ENCODE peak calls at places on chromosomes 2 and 18, in ten cellular contexts. One of them, this sample, is unnamed.

GRCh38 chr2:134623796-134624195 is 95.0 kb downstream of the TMEM163 start:
- DNase-seq in astrocyte of the spinal cord: no peak
- DNase-seq in AG08396: no peak
- DNase-seq in T-helper 9 cell: no peak
- DNase-seq in heart right ventricle: no peak
- DNase-seq in adrenal gland: no peak
- DNase-seq in A172: no peak
- DNase-seq in AG04449: no peak
- DNase-seq in RPMI7951: peak; percentile 31
- DNase-seq in stomach: no peak
- DNase-seq in this sample: no peak

GRCh38 chr2:26691140-26691539 is 1.4 kb upstream of the KCNK3 start:
- DNase-seq in heart right ventricle: no peak
- DNase-seq in RPMI7951: peak; percentile 30
- DNase-seq in stomach: no peak
- DNase-seq in astrocyte of the spinal cord: no peak
- DNase-seq in A172: no peak
- DNase-seq in AG08396: no peak
- DNase-seq in T-helper 9 cell: no peak
- DNase-seq in AG04449: no peak
- DNase-seq in adrenal gland: no peak
- DNase-seq in this sample: no peak

GRCh38 chr2:25698752-25699151 is 25.4 kb upstream of the DTNB start:
- DNase-seq in T-helper 9 cell: no peak
- DNase-seq in stomach: no peak
- DNase-seq in AG08396: no peak
- DNase-seq in AG04449: no peak
- DNase-seq in astrocyte of the spinal cord: peak; percentile 23
- DNase-seq in heart right ventricle: no peak
- DNase-seq in RPMI7951: no peak
- DNase-seq in adrenal gland: no peak
- DNase-seq in A172: peak; percentile 68
- DNase-seq in this sample: no peak

GRCh38 chr2:23230885-23231284 is 154.1 kb upstream of the KLHL29 start:
- DNase-seq in AG04449: no peak
- DNase-seq in astrocyte of the spinal cord: no peak
- DNase-seq in stomach: no peak
- DNase-seq in AG08396: no peak
- DNase-seq in heart right ventricle: no peak
- DNase-seq in A172: no peak
- DNase-seq in adrenal gland: no peak
- DNase-seq in RPMI7951: no peak
- DNase-seq in T-helper 9 cell: no peak
- DNase-seq in this sample: no peak

GRCh38 chr2:106961328-106961727 is 75.4 kb upstream of the ST6GAL2 start:
- DNase-seq in stomach: no peak
- DNase-seq in adrenal gland: no peak
- DNase-seq in AG04449: no peak
- DNase-seq in T-helper 9 cell: no peak
- DNase-seq in heart right ventricle: no peak
- DNase-seq in AG08396: no peak
- DNase-seq in astrocyte of the spinal cord: no peak
- DNase-seq in A172: no peak
- DNase-seq in RPMI7951: peak; percentile 44
- DNase-seq in this sample: no peak

GRCh38 chr18:28723506-28723905 is 546.6 kb upstream of the CDH2 start:
- DNase-seq in heart right ventricle: no peak
- DNase-seq in RPMI7951: no peak
- DNase-seq in adrenal gland: no peak
- DNase-seq in astrocyte of the spinal cord: no peak
- DNase-seq in AG04449: no peak
- DNase-seq in T-helper 9 cell: no peak
- DNase-seq in stomach: no peak
- DNase-seq in A172: no peak
- DNase-seq in AG08396: no peak
- DNase-seq in this sample: no peak

GRCh38 chr18:68244786-68245185 is 470.1 kb downstream of the TMX3 start:
- DNase-seq in AG04449: peak; percentile 73
- DNase-seq in adrenal gland: no peak
- DNase-seq in T-helper 9 cell: no peak
- DNase-seq in A172: no peak
- DNase-seq in AG08396: no peak
- DNase-seq in astrocyte of the spinal cord: peak; percentile 29
- DNase-seq in RPMI7951: no peak
- DNase-seq in stomach: no peak
- DNase-seq in heart right ventricle: no peak
- DNase-seq in this sample: peak; percentile 74

GRCh38 chr2:213021971-213022899 is 129.2 kb downstream of the IKZF2 start:
- DNase-seq in RPMI7951: peak; percentile 76
- DNase-seq in AG08396: peak; percentile 17
- DNase-seq in adrenal gland: no peak
- DNase-seq in stomach: no peak
- DNase-seq in T-helper 9 cell: no peak
- DNase-seq in astrocyte of the spinal cord: peak; percentile 86
- DNase-seq in heart right ventricle: no peak
- DNase-seq in AG04449: no peak
- DNase-seq in A172: peak; percentile 75
- DNase-seq in this sample: no peak

GRCh38 chr18:32612651-32613050 is 142.0 kb upstream of the GAREM1 start:
- DNase-seq in AG08396: no peak
- DNase-seq in A172: no peak
- DNase-seq in T-helper 9 cell: no peak
- DNase-seq in adrenal gland: no peak
- DNase-seq in heart right ventricle: no peak
- DNase-seq in AG04449: no peak
- DNase-seq in astrocyte of the spinal cord: no peak
- DNase-seq in RPMI7951: no peak
- DNase-seq in stomach: no peak
- DNase-seq in this sample: no peak

GRCh38 chr2:122643725-122644329 is 888.4 kb downstream of the TSN start:
- DNase-seq in T-helper 9 cell: no peak
- DNase-seq in stomach: no peak
- DNase-seq in AG04449: peak; percentile 21
- DNase-seq in heart right ventricle: peak; percentile 13
- DNase-seq in RPMI7951: peak; percentile 60
- DNase-seq in AG08396: no peak
- DNase-seq in adrenal gland: peak; percentile 46
- DNase-seq in astrocyte of the spinal cord: peak; percentile 71
- DNase-seq in A172: no peak
- DNase-seq in this sample: peak; percentile 8

GRCh38 chr18:44465337-44465736 is 215.4 kb upstream of the SETBP1 start:
- DNase-seq in A172: no peak
- DNase-seq in T-helper 9 cell: no peak
- DNase-seq in AG04449: no peak
- DNase-seq in adrenal gland: no peak
- DNase-seq in stomach: no peak
- DNase-seq in RPMI7951: peak; percentile 21
- DNase-seq in heart right ventricle: no peak
- DNase-seq in AG08396: no peak
- DNase-seq in astrocyte of the spinal cord: peak; percentile 7
- DNase-seq in this sample: no peak

GRCh38 chr2:38467768-38468463 is 90.8 kb upstream of the ATL2 start:
- DNase-seq in A172: no peak
- DNase-seq in RPMI7951: peak; percentile 42
- DNase-seq in T-helper 9 cell: no peak
- DNase-seq in heart right ventricle: no peak
- DNase-seq in AG08396: no peak
- DNase-seq in stomach: no peak
- DNase-seq in AG04449: no peak
- DNase-seq in astrocyte of the spinal cord: no peak
- DNase-seq in adrenal gland: no peak
- DNase-seq in this sample: no peak

GRCh38 chr2:9703701-9704221 is 73.0 kb upstream of the YWHAQ start:
- DNase-seq in RPMI7951: peak; percentile 96
- DNase-seq in AG04449: peak; percentile 19
- DNase-seq in AG08396: peak; percentile 80
- DNase-seq in adrenal gland: no peak
- DNase-seq in heart right ventricle: no peak
- DNase-seq in stomach: peak; percentile 30
- DNase-seq in T-helper 9 cell: peak; percentile 13
- DNase-seq in astrocyte of the spinal cord: peak; percentile 78
- DNase-seq in A172: peak; percentile 97
- DNase-seq in this sample: peak; percentile 79

GRCh38 chr18:9901377-9901776 is 12.4 kb upstream of the VAPA start:
- DNase-seq in heart right ventricle: no peak
- DNase-seq in RPMI7951: no peak
- DNase-seq in stomach: no peak
- DNase-seq in adrenal gland: no peak
- DNase-seq in A172: no peak
- DNase-seq in AG04449: no peak
- DNase-seq in astrocyte of the spinal cord: no peak
- DNase-seq in T-helper 9 cell: no peak
- DNase-seq in AG08396: no peak
- DNase-seq in this sample: no peak

GRCh38 chr2:18871430-18871829 is 282.1 kb upstream of the NT5C1B start:
- DNase-seq in RPMI7951: no peak
- DNase-seq in T-helper 9 cell: no peak
- DNase-seq in A172: no peak
- DNase-seq in heart right ventricle: no peak
- DNase-seq in stomach: no peak
- DNase-seq in adrenal gland: no peak
- DNase-seq in AG04449: no peak
- DNase-seq in AG08396: no peak
- DNase-seq in astrocyte of the spinal cord: no peak
- DNase-seq in this sample: no peak

GRCh38 chr2:29786361-29786760 is 135.0 kb downstream of the ALK start:
- DNase-seq in heart right ventricle: no peak
- DNase-seq in adrenal gland: no peak
- DNase-seq in stomach: peak; percentile 74
- DNase-seq in A172: no peak
- DNase-seq in RPMI7951: no peak
- DNase-seq in AG08396: no peak
- DNase-seq in astrocyte of the spinal cord: no peak
- DNase-seq in T-helper 9 cell: no peak
- DNase-seq in AG04449: no peak
- DNase-seq in this sample: no peak

GRCh38 chr2:149360106-149360505 is 29.7 kb downstream of the LYPD6 start:
- DNase-seq in astrocyte of the spinal cord: peak; percentile 6
- DNase-seq in AG04449: no peak
- DNase-seq in heart right ventricle: no peak
- DNase-seq in RPMI7951: peak; percentile 19
- DNase-seq in T-helper 9 cell: no peak
- DNase-seq in A172: peak; percentile 63
- DNase-seq in adrenal gland: no peak
- DNase-seq in stomach: no peak
- DNase-seq in AG08396: no peak
- DNase-seq in this sample: no peak

GRCh38 chr2:141109633-141110032 is 1021.2 kb downstream of the LRP1B start:
- DNase-seq in adrenal gland: no peak
- DNase-seq in RPMI7951: no peak
- DNase-seq in A172: peak; percentile 26
- DNase-seq in heart right ventricle: no peak
- DNase-seq in AG08396: no peak
- DNase-seq in astrocyte of the spinal cord: no peak
- DNase-seq in stomach: no peak
- DNase-seq in T-helper 9 cell: no peak
- DNase-seq in AG04449: no peak
- DNase-seq in this sample: no peak

GRCh38 chr2:69139778-69140177 is 126.8 kb downstream of the ANTXR1 start:
- DNase-seq in A172: no peak
- DNase-seq in T-helper 9 cell: no peak
- DNase-seq in RPMI7951: no peak
- DNase-seq in heart right ventricle: no peak
- DNase-seq in astrocyte of the spinal cord: no peak
- DNase-seq in adrenal gland: no peak
- DNase-seq in stomach: no peak
- DNase-seq in AG08396: no peak
- DNase-seq in AG04449: no peak
- DNase-seq in this sample: no peak

GRCh38 chr2:158670292-158670691 is 124.8 kb upstream of the DAPL1 start:
- DNase-seq in astrocyte of the spinal cord: no peak
- DNase-seq in RPMI7951: no peak
- DNase-seq in adrenal gland: no peak
- DNase-seq in AG08396: no peak
- DNase-seq in T-helper 9 cell: no peak
- DNase-seq in AG04449: no peak
- DNase-seq in heart right ventricle: no peak
- DNase-seq in stomach: no peak
- DNase-seq in A172: no peak
- DNase-seq in this sample: no peak

GRCh38 chr2:54120950-54121349 is 5.5 kb downstream of the ACYP2 start:
- DNase-seq in stomach: no peak
- DNase-seq in T-helper 9 cell: no peak
- DNase-seq in RPMI7951: no peak
- DNase-seq in heart right ventricle: no peak
- DNase-seq in astrocyte of the spinal cord: no peak
- DNase-seq in adrenal gland: no peak
- DNase-seq in A172: no peak
- DNase-seq in AG04449: no peak
- DNase-seq in AG08396: no peak
- DNase-seq in this sample: no peak

GRCh38 chr18:37270046-37270665 is 295.4 kb downstream of the CELF4 start:
- DNase-seq in adrenal gland: peak; percentile 56
- DNase-seq in heart right ventricle: peak; percentile 44
- DNase-seq in AG08396: peak; percentile 63
- DNase-seq in stomach: peak; percentile 50
- DNase-seq in RPMI7951: peak; percentile 29
- DNase-seq in AG04449: no peak
- DNase-seq in T-helper 9 cell: peak; percentile 13
- DNase-seq in astrocyte of the spinal cord: peak; percentile 37
- DNase-seq in A172: peak; percentile 25
- DNase-seq in this sample: peak; percentile 8

GRCh38 chr2:226875438-226876225 is 39.8 kb downstream of the RHBDD1 start:
- DNase-seq in astrocyte of the spinal cord: no peak
- DNase-seq in A172: no peak
- DNase-seq in RPMI7951: no peak
- DNase-seq in AG04449: no peak
- DNase-seq in stomach: no peak
- DNase-seq in AG08396: no peak
- DNase-seq in T-helper 9 cell: no peak
- DNase-seq in adrenal gland: no peak
- DNase-seq in heart right ventricle: no peak
- DNase-seq in this sample: no peak

GRCh38 chr2:1648241-1649102 is 95.8 kb downstream of the PXDN start:
- DNase-seq in RPMI7951: no peak
- DNase-seq in T-helper 9 cell: no peak
- DNase-seq in AG04449: no peak
- DNase-seq in adrenal gland: no peak
- DNase-seq in AG08396: no peak
- DNase-seq in astrocyte of the spinal cord: no peak
- DNase-seq in stomach: no peak
- DNase-seq in A172: no peak
- DNase-seq in heart right ventricle: no peak
- DNase-seq in this sample: no peak

This sample was measured in HS-27A.